ENCODE peak calls at places on chromosomes 3 and 15, in ten cellular contexts. D is fibroblast of mammary gland, M is endothelial cell, S is K562, N is astrocyte of the cerebellum, C is HCT116, F is Peyer's patch, Y is HFF-Myc, H is mammary epithelial cell, U is ascending aorta. K is an unnamed sample.

GRCh38 chr15:68200016-68200861 is 4.9 kb downstream of the CALML4 start:
- DNase-seq in D (no peak), M (no peak), S (no peak), N (no peak), C (no peak), F (no peak), Y (no peak), H (no peak), U (no peak), K (no peak)

GRCh38 chr3:134426660-134427181 is 52.5 kb upstream of the AMOTL2 start:
- DNase-seq in D (peak), M (no peak), S (no peak), N (peak), C (no peak), F (no peak), Y (no peak), H (peak), U (no peak), K (no peak)

GRCh38 chr15:47987908-47988532 is 132.8 kb upstream of the SLC24A5 start:
- DNase-seq in D (peak), M (peak), S (no peak), N (peak), C (peak), F (no peak), Y (peak), H (peak), U (no peak), K (no peak)

GRCh38 chr3:71873093-71873611 is 88.2 kb upstream of the PROK2 start:
- DNase-seq in D (no peak), M (no peak), S (no peak), N (no peak), C (no peak), F (no peak), Y (no peak), H (no peak), U (no peak), K (no peak)

GRCh38 chr15:39628131-39628482 is 47.2 kb downstream of the THBS1 start:
- DNase-seq in D (no peak), M (no peak), S (no peak), N (no peak), C (no peak), F (no peak), Y (no peak), H (no peak), U (no peak), K (no peak)

GRCh38 chr3:62667714-62668113 is 207.5 kb downstream of the CADPS start:
- DNase-seq in D (no peak), M (peak), S (peak), N (no peak), C (no peak), F (no peak), Y (no peak), H (no peak), U (no peak), K (no peak)

GRCh38 chr15:61106886-61107285 is 122.2 kb downstream of the RORA start:
- DNase-seq in D (no peak), M (no peak), S (no peak), N (no peak), C (no peak), F (no peak), Y (no peak), H (no peak), U (no peak), K (no peak)

GRCh38 chr3:59237121-59237520 is 187.3 kb upstream of the CFAP20DC start:
- DNase-seq in D (no peak), M (no peak), S (no peak), N (no peak), C (no peak), F (no peak), Y (no peak), H (peak), U (no peak), K (no peak)

GRCh38 chr3:42501681-42502428 is 588 bp upstream of the VIPR1 start:
- DNase-seq in D (peak), M (peak), S (peak), N (no peak), C (no peak), F (peak), Y (no peak), H (peak), U (peak), K (peak)

GRCh38 chr15:100355342-100355741 is 13.6 kb upstream of the ADAMTS17 start:
- DNase-seq in D (no peak), M (no peak), S (no peak), N (no peak), C (no peak), F (no peak), Y (no peak), H (no peak), U (no peak), K (no peak)

GRCh38 chr3:131231710-131232348 is 149.7 kb upstream of the NUDT16 start:
- DNase-seq in D (peak), M (no peak), S (no peak), N (no peak), C (no peak), F (no peak), Y (no peak), H (no peak), U (no peak), K (no peak)

GRCh38 chr15:99424131-99424571 is 141.6 kb upstream of the MEF2A start:
- DNase-seq in D (no peak), M (no peak), S (no peak), N (no peak), C (no peak), F (no peak), Y (no peak), H (no peak), U (peak), K (peak)

GRCh38 chr3:8575364-8576104 is 69.1 kb downstream of the SSUH2 start:
- DNase-seq in D (peak), M (no peak), S (no peak), N (no peak), C (no peak), F (no peak), Y (no peak), H (peak), U (peak), K (no peak)

GRCh38 chr3:41202075-41202833 is 2.9 kb downstream of the CTNNB1 start:
- DNase-seq in D (no peak), M (no peak), S (no peak), N (no peak), C (no peak), F (no peak), Y (no peak), H (peak), U (no peak), K (no peak)

GRCh38 chr3:123286308-123287023 is 84.7 kb downstream of the SEC22A start:
- DNase-seq in D (peak), M (peak), S (peak), N (peak), C (peak), F (no peak), Y (peak), H (peak), U (no peak), K (peak)

GRCh38 chr15:31251165-31251564 is 75.5 kb upstream of the KLF13 start:
- DNase-seq in D (no peak), M (no peak), S (no peak), N (no peak), C (no peak), F (no peak), Y (no peak), H (no peak), U (no peak), K (no peak)

GRCh38 chr15:40664909-40665308 is 30.1 kb upstream of the RAD51 start:
- DNase-seq in D (no peak), M (no peak), S (no peak), N (no peak), C (no peak), F (no peak), Y (no peak), H (no peak), U (no peak), K (no peak)

GRCh38 chr15:78737187-78737820 is 74.0 kb downstream of the ADAMTS7 start:
- DNase-seq in D (no peak), M (no peak), S (no peak), N (no peak), C (no peak), F (no peak), Y (no peak), H (no peak), U (no peak), K (no peak)

GRCh38 chr3:69425249-69425648 is 39.4 kb upstream of the FRMD4B start:
- DNase-seq in D (peak), M (peak), S (peak), N (no peak), C (peak), F (no peak), Y (no peak), H (peak), U (no peak), K (no peak)

GRCh38 chr15:64017082-64017588 is 29.1 kb downstream of the DAPK2 start:
- DNase-seq in D (peak), M (no peak), S (no peak), N (no peak), C (peak), F (no peak), Y (no peak), H (peak), U (no peak), K (no peak)

GRCh38 chr15:36558921-36559320 is 20.5 kb upstream of the CDIN1 start:
- DNase-seq in D (no peak), M (no peak), S (no peak), N (peak), C (no peak), F (no peak), Y (no peak), H (no peak), U (no peak), K (no peak)

GRCh38 chr3:46334911-46335478 is 18.9 kb upstream of the CCR2 start:
- DNase-seq in D (peak), M (no peak), S (no peak), N (no peak), C (no peak), F (no peak), Y (no peak), H (peak), U (no peak), K (no peak)

GRCh38 chr15:69812881-69813280 is 284.8 kb downstream of the TLE3 start:
- DNase-seq in D (no peak), M (peak), S (peak), N (no peak), C (peak), F (no peak), Y (no peak), H (no peak), U (no peak), K (no peak)

GRCh38 chr3:152321321-152321720 is 52.6 kb downstream of the MBNL1 start:
- DNase-seq in D (no peak), M (no peak), S (no peak), N (no peak), C (no peak), F (no peak), Y (no peak), H (no peak), U (no peak), K (no peak)

DNA sequence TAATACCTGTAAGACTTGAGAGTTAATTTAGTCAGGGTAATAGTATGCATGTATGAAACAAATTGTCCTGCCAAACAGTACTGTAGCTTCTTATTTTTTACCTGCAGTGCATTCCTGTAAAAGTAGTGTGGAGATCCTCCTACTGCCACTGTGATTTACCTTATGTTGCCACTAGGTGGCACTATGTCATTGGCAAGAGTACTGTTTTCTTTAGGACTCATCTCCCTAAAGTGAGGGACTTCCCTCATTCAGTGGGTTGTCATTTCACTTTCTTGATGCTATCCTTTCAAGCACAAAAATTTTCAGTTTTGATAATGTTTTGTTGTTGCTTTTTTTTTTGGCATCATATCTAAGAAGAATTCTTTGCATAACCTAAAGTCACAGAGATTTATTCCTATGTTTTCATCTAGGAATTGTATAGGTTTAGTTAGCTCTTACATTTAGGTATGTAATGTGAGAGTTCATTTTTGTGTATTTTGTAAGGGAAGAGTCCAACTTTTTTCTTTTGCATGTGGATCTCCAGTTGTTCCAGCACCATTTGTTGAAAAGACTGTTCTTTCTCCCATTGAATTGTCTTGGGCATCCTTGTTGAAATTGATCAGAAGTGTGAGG is 105.7 kb downstream of the AKAP13 start:
- DNase-seq in D (peak), M (peak), S (peak), N (peak), C (peak), F (peak), Y (peak), H (peak), U (peak), K (no peak)
- TF ChIP-seq CTCF in D (peak), M (peak), S (peak), N (peak), C (peak), F (peak), Y (peak), H (peak), U (peak), K (peak)

GRCh38 chr3:73624363-73625123 is at the start of gene PDZRN3:
- DNase-seq in D (peak), M (peak), S (no peak), N (peak), C (no peak), F (no peak), Y (peak), H (peak), U (peak), K (peak)
- TF ChIP-seq CTCF in D (no peak), M (no peak), S (no peak), N (no peak), C (no peak), F (no peak), Y (no peak), H (no peak), U (no peak), K (no peak)

GRCh38 chr3:169929830-169930519 is 18.6 kb downstream of the SAMD7 start:
- DNase-seq in D (no peak), M (no peak), S (peak), N (no peak), C (peak), F (peak), Y (no peak), H (no peak), U (no peak), K (no peak)
- TF ChIP-seq CTCF in D (no peak), M (no peak), S (peak), N (no peak), C (peak), F (peak), Y (no peak), H (no peak), U (no peak), K (no peak)

GRCh38 chr3:165522371-165522770 is 314.9 kb downstream of the BCHE start:
- DNase-seq in D (no peak), M (no peak), S (no peak), N (no peak), C (no peak), F (no peak), Y (no peak), H (no peak), U (no peak), K (no peak)
- TF ChIP-seq CTCF in D (no peak), M (no peak), S (no peak), N (no peak), C (no peak), F (no peak), Y (no peak), H (no peak), U (no peak), K (no peak)

GRCh38 chr3:10322355-10322715 is 1.4 kb upstream of the SEC13 start:
- DNase-seq in D (no peak), M (no peak), S (peak), N (no peak), C (peak), F (no peak), Y (no peak), H (peak), U (no peak), K (no peak)

GRCh38 chr3:10320320-10320677 is 613 bp downstream of the SEC13 start:
- DNase-seq in D (no peak), M (no peak), S (no peak), N (no peak), C (no peak), F (no peak), Y (no peak), H (peak), U (no peak), K (no peak)

GRCh38 chr3:10319251-10319650 is 1.7 kb downstream of the SEC13 start:
- DNase-seq in D (no peak), M (no peak), S (no peak), N (no peak), C (no peak), F (no peak), Y (no peak), H (no peak), U (no peak), K (no peak)

GRCh38 chr3:10319804-10320203 is 1.1 kb downstream of the SEC13 start:
- DNase-seq in D (no peak), M (no peak), S (no peak), N (no peak), C (no peak), F (no peak), Y (no peak), H (no peak), U (no peak), K (no peak)

DNA sequence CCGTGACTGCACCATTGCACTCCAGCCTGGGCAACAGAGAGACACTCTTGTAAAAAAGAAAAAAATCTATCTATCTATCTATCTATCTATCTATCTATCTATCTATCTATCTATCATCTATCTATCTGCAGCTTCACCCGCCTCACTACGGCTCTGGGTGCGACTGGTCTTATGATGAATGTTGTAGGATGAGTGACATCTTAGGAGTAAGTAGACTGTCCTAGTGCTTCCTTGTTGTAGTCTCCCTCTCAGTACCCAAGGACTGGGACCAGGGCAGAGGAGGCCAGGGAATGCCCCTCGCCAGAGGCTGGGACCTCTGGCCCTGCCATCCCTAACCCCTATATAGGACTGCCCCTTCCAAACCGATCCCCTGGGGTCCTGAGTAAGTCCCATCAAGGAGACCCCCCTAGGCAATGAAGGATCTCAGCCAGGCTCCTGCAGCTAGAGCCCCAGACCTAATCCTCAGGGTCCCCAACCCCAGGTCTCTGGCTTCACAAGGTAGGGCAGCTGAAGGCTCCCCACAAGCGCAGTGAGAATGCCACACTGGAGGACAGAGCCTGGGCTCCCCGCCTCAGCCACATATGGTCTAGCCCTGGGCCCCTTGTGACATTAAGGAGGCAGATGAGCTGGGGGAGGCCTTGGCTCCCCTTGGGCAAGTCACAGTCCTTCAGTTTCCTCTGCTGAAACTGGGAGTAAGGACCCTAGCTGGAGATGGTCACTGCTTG is 880 bp upstream of the SEC13 start:
- DNase-seq in D (no peak), M (no peak), S (no peak), N (no peak), C (no peak), F (no peak), Y (no peak), H (no peak), U (no peak), K (no peak)
- TF ChIP-seq CTCF in D (no peak), M (no peak), S (no peak), N (no peak), C (no peak), F (no peak), Y (no peak), H (no peak), U (no peak), K (no peak)

GRCh38 chr15:73265536-73266153 is 103.1 kb downstream of the HCN4 start:
- DNase-seq in D (peak), M (peak), S (peak), N (peak), C (peak), F (peak), Y (no peak), H (peak), U (peak), K (peak)
- TF ChIP-seq CTCF in D (peak), M (peak), S (peak), N (peak), C (peak), F (peak), Y (peak), H (peak), U (no peak), K (peak)

GRCh38 chr3:194324823-194325327 is 26.3 kb downstream of the CPN2 start:
- DNase-seq in D (no peak), M (no peak), S (no peak), N (no peak), C (no peak), F (no peak), Y (no peak), H (no peak), U (no peak), K (no peak)

GRCh38 chr3:194323785-194324735 is 27.1 kb downstream of the CPN2 start:
- DNase-seq in D (peak), M (no peak), S (peak), N (no peak), C (peak), F (peak), Y (peak), H (no peak), U (no peak), K (no peak)

GRCh38 chr3:194327030-194327413 is 24.1 kb downstream of the CPN2 start:
- DNase-seq in D (peak), M (no peak), S (no peak), N (no peak), C (peak), F (no peak), Y (no peak), H (no peak), U (no peak), K (no peak)

GRCh38 chr3:194326192-194327029 is 24.7 kb downstream of the CPN2 start:
- DNase-seq in D (peak), M (no peak), S (no peak), N (no peak), C (peak), F (no peak), Y (no peak), H (peak), U (no peak), K (no peak)

DNA sequence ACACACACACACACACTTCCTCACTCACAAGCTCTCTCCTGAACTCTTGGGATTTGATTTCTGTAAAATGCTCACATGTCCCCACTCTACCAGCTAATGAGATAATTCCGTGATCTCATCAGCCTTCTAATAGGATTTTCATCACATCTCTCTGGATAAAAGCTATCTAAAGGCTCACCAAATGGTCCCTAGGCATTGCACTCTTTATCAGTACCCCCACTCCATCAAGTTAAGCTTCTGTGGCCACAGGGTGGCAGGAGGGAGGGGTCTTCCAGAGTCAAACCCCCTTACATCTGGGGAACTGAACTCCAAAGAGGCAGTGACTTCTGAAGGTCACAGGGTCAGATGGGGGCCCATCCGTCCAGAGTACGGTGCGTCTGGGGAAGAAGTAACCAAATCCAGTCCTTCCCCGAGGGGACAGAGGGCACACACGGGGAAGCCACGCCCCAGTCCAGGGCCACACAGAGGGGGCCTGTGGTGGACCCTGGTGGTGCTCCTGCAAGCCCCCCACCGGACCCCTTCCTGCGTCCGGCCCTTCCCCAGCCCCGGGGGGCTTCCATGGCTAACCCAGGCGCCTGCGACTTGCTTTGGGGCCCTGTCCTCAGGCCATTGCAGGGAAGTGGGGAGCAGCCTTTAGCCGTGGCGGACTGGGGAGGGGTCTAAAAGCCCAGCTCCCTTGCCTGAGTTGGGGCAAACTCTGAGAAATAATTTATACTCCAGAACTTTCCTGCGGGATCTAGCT is 25.5 kb downstream of the CPN2 start:
- DNase-seq in D (no peak), M (no peak), S (no peak), N (no peak), C (no peak), F (no peak), Y (no peak), H (no peak), U (no peak), K (peak)
- TF ChIP-seq CTCF in D (no peak), M (no peak), S (no peak), N (no peak), C (no peak), F (no peak), Y (no peak), H (no peak), U (no peak), K (no peak)

GRCh38 chr15:92942706-92943105 is 42.6 kb downstream of the CHD2 start:
- DNase-seq in D (no peak), M (no peak), S (no peak), N (no peak), C (no peak), F (no peak), Y (no peak), H (no peak), U (no peak), K (no peak)
- TF ChIP-seq CTCF in D (no peak), M (no peak), S (no peak), N (peak), C (no peak), F (no peak), Y (no peak), H (no peak), U (no peak), K (no peak)

K was measured in glutamatergic neuron.